ENCODE peak calls at places on chromosomes 7 and 10, in seven cellular contexts. One of them, this sample, is unnamed.

GRCh38 chr10:8017276-8017675 is 37.2 kb upstream of the GATA3 start:
- DNase-seq in ovary: no peak
- DNase-seq in stomach: no peak
- DNase-seq in tibial nerve: no peak
- DNase-seq in PC-9: no peak
- DNase-seq in Caco-2: no peak
- DNase-seq in aorta: no peak
- DNase-seq in this sample: no peak

GRCh38 chr10:17980796-17981195 is 29.1 kb downstream of the SLC39A12 start:
- DNase-seq in ovary: no peak
- DNase-seq in stomach: no peak
- DNase-seq in tibial nerve: no peak
- DNase-seq in PC-9: no peak
- DNase-seq in Caco-2: no peak
- DNase-seq in aorta: no peak
- DNase-seq in this sample: no peak

GRCh38 chr10:75611081-75611971 is 179.9 kb downstream of the LRMDA start:
- DNase-seq in ovary: no peak
- DNase-seq in stomach: no peak
- DNase-seq in tibial nerve: no peak
- DNase-seq in PC-9: no peak
- DNase-seq in Caco-2: no peak
- DNase-seq in aorta: no peak
- DNase-seq in this sample: no peak

GRCh38 chr10:95792874-95793285 is 36.9 kb downstream of the ENTPD1 start:
- DNase-seq in ovary: no peak
- DNase-seq in stomach: no peak
- DNase-seq in tibial nerve: no peak
- DNase-seq in PC-9: no peak
- DNase-seq in Caco-2: no peak
- DNase-seq in aorta: no peak
- DNase-seq in this sample: no peak

GRCh38 chr10:113331971-113332370 is 220.9 kb upstream of the HABP2 start:
- DNase-seq in ovary: no peak
- DNase-seq in stomach: no peak
- DNase-seq in tibial nerve: no peak
- DNase-seq in PC-9: no peak
- DNase-seq in Caco-2: no peak
- DNase-seq in aorta: no peak
- DNase-seq in this sample: no peak

GRCh38 chr10:12097791-12098190 is 29.0 kb downstream of the DHTKD1 start:
- DNase-seq in ovary: no peak
- DNase-seq in stomach: no peak
- DNase-seq in tibial nerve: no peak
- DNase-seq in PC-9: peak; percentile 75
- DNase-seq in Caco-2: no peak
- DNase-seq in aorta: no peak
- DNase-seq in this sample: no peak

GRCh38 chr10:88642991-88643390 is 21.3 kb upstream of the LIPF start:
- DNase-seq in ovary: no peak
- DNase-seq in stomach: no peak
- DNase-seq in tibial nerve: no peak
- DNase-seq in PC-9: no peak
- DNase-seq in Caco-2: no peak
- DNase-seq in aorta: no peak
- DNase-seq in this sample: no peak

GRCh38 chr7:142908921-142909870 is 23.7 kb upstream of the TRPV6 start:
- DNase-seq in ovary: no peak
- DNase-seq in stomach: peak; percentile 35
- DNase-seq in tibial nerve: no peak
- DNase-seq in PC-9: no peak
- DNase-seq in Caco-2: no peak
- DNase-seq in aorta: no peak
- DNase-seq in this sample: no peak

GRCh38 chr7:38027884-38028455 is 107.5 kb downstream of the EPDR1 start:
- DNase-seq in ovary: no peak
- DNase-seq in stomach: no peak
- DNase-seq in tibial nerve: no peak
- DNase-seq in PC-9: no peak
- DNase-seq in Caco-2: no peak
- DNase-seq in aorta: no peak
- DNase-seq in this sample: no peak

GRCh38 chr10:28367865-28368541 is 65.1 kb upstream of the MPP7 start:
- DNase-seq in ovary: no peak
- DNase-seq in stomach: no peak
- DNase-seq in tibial nerve: no peak
- DNase-seq in PC-9: no peak
- DNase-seq in Caco-2: no peak
- DNase-seq in aorta: no peak
- DNase-seq in this sample: peak; percentile 31

GRCh38 chr10:115082521-115082920 is 10.6 kb upstream of the ATRNL1 start:
- DNase-seq in ovary: no peak
- DNase-seq in stomach: no peak
- DNase-seq in tibial nerve: no peak
- DNase-seq in PC-9: no peak
- DNase-seq in Caco-2: no peak
- DNase-seq in aorta: no peak
- DNase-seq in this sample: no peak

GRCh38 chr7:25028370-25028971 is 48.5 kb upstream of the OSBPL3 start:
- DNase-seq in ovary: no peak
- DNase-seq in stomach: no peak
- DNase-seq in tibial nerve: no peak
- DNase-seq in PC-9: peak; percentile 66
- DNase-seq in Caco-2: peak; percentile 66
- DNase-seq in aorta: no peak
- DNase-seq in this sample: peak; percentile 12

GRCh38 chr10:34018811-34019210 is 684.3 kb upstream of the NRP1 start:
- DNase-seq in ovary: no peak
- DNase-seq in stomach: no peak
- DNase-seq in tibial nerve: no peak
- DNase-seq in PC-9: no peak
- DNase-seq in Caco-2: no peak
- DNase-seq in aorta: no peak
- DNase-seq in this sample: no peak

GRCh38 chr10:34016541-34016940 is 682.1 kb upstream of the NRP1 start:
- DNase-seq in ovary: no peak
- DNase-seq in stomach: no peak
- DNase-seq in tibial nerve: no peak
- DNase-seq in PC-9: no peak
- DNase-seq in Caco-2: no peak
- DNase-seq in aorta: no peak
- DNase-seq in this sample: no peak

GRCh38 chr10:34018129-34018528 is 683.7 kb upstream of the NRP1 start:
- DNase-seq in ovary: no peak
- DNase-seq in stomach: no peak
- DNase-seq in tibial nerve: no peak
- DNase-seq in PC-9: peak; percentile 2
- DNase-seq in Caco-2: no peak
- DNase-seq in aorta: no peak
- DNase-seq in this sample: no peak

GRCh38 chr10:34015700-34016099 is 681.2 kb upstream of the NRP1 start:
- DNase-seq in ovary: no peak
- DNase-seq in stomach: no peak
- DNase-seq in tibial nerve: no peak
- DNase-seq in PC-9: no peak
- DNase-seq in Caco-2: no peak
- DNase-seq in aorta: no peak
- DNase-seq in this sample: no peak

GRCh38 chr10:34017281-34017680 is 682.8 kb upstream of the NRP1 start:
- DNase-seq in ovary: no peak
- DNase-seq in stomach: no peak
- DNase-seq in tibial nerve: no peak
- DNase-seq in PC-9: no peak
- DNase-seq in Caco-2: no peak
- DNase-seq in aorta: no peak
- DNase-seq in this sample: no peak
- H3K9me3 ChIP-seq in ovary: no peaks in the 10 kb centered on the region
- H3K9me3 ChIP-seq in stomach: no peaks in the 10 kb centered on the region
- H3K9me3 ChIP-seq in tibial nerve: no peaks in the 10 kb centered on the region
- H3K9me3 ChIP-seq in PC-9: no peaks in the 10 kb centered on the region
- H3K9me3 ChIP-seq in Caco-2: no peaks in the 10 kb centered on the region
- H3K9me3 ChIP-seq in aorta: no peaks in the 10 kb centered on the region
- H3K9me3 ChIP-seq in this sample: no peaks in the 10 kb centered on the region

DNA sequence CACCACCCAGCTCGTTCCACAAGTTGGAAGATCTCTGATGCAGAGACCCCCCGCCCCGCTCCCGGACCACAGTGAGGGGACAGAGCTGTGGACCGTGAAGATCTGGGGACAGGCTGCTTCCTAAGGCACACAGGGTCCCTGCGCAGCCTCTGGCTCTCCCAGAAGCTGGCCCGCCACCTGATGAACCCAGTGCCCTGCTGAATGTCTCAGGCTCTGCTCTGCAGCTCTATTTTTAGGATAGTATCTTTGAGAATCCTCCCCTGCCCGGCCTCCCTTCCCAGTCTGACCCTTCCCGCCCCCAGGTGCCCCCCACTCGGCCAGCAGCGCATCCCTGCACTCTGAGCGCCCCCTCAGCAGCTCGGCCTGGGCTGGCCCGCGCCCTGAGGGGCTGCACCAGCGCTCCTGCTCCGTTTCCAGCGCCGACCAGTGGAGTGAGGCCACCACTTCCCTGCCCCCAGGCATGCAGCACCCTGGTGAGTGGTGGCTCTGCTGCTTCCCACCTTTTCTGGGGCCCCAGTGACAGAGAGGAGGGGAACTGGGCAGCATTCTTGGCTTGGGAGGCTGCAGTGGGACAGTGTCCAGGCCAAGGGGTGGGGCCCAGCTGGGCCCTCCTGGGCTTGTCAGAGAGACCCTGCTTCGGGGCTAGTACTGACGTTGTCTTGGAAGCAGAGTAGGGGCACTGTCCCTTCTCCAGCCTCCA is 29.5 kb downstream of the GBX1 start:
- DNase-seq in ovary: no peak
- DNase-seq in stomach: no peak
- DNase-seq in tibial nerve: no peak
- DNase-seq in PC-9: no peak
- DNase-seq in Caco-2: peak; percentile 30
- DNase-seq in aorta: peak; percentile 50
- DNase-seq in this sample: no peak
- H3K36me3 ChIP-seq in ovary: no peaks in the 10 kb centered on the region
- H3K36me3 ChIP-seq in stomach: peaks cover 100% of the 10 kb centered on the region
- H3K36me3 ChIP-seq in tibial nerve: peaks cover 4% of the 10 kb centered on the region
- H3K36me3 ChIP-seq in PC-9: no peaks in the 10 kb centered on the region
- H3K36me3 ChIP-seq in Caco-2: no peaks in the 10 kb centered on the region
- H3K36me3 ChIP-seq in aorta: no peaks in the 10 kb centered on the region
- H3K36me3 ChIP-seq in this sample: peaks cover 9% of the 10 kb centered on the region

GRCh38 chr10:42519761-42520460 is 118.5 kb downstream of the ZNF33B start:
- DNase-seq in ovary: no peak
- DNase-seq in stomach: no peak
- DNase-seq in tibial nerve: no peak
- DNase-seq in PC-9: no peak
- DNase-seq in Caco-2: no peak
- DNase-seq in aorta: no peak
- DNase-seq in this sample: no peak
- H3K9me3 ChIP-seq in ovary: peaks cover 20% of the 10 kb centered on the region
- H3K9me3 ChIP-seq in stomach: peaks cover 100% of the 10 kb centered on the region
- H3K9me3 ChIP-seq in tibial nerve: peaks cover 98% of the 10 kb centered on the region
- H3K9me3 ChIP-seq in PC-9: peaks cover 81% of the 10 kb centered on the region
- H3K9me3 ChIP-seq in Caco-2: peaks cover 55% of the 10 kb centered on the region
- H3K9me3 ChIP-seq in aorta: peaks cover 29% of the 10 kb centered on the region
- H3K9me3 ChIP-seq in this sample: peaks cover 75% of the 10 kb centered on the region

DNA sequence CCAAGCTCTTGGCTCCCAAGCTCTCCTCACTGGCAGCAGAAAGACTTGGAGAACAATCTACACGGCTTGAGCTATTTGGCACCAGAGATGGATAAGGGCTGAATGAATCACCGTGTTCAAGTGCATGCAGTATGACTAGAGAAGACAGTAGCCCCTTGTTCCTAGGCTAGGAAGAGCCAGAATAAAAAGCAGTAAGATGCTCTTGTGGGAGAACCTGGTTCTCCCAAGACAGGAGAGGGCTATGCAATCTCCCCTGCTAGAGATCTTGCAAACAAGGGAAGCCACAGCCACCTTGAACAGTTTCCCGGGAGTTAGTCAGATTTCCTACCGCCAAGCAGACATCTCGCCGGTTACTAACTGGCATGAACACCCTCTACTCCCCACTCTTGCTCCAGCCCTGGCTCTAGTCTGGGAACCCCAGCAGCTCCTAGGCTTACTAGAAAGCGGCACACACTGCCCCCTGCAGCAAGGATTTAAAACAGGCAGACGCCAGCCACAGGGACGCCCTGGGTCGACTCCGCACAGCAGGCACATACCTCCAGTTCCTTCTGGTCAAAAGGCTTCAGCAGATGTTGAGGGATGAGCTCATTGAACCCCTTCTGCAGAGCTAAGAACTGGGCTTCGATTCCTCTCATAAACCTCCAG is 107.3 kb downstream of the SMURF1 start:
- DNase-seq in ovary: no peak
- DNase-seq in stomach: no peak
- DNase-seq in tibial nerve: no peak
- DNase-seq in PC-9: no peak
- DNase-seq in Caco-2: no peak
- DNase-seq in aorta: no peak
- DNase-seq in this sample: no peak
- H3K36me3 ChIP-seq in ovary: no peaks in the 10 kb centered on the region
- H3K36me3 ChIP-seq in stomach: peaks cover 99% of the 10 kb centered on the region
- H3K36me3 ChIP-seq in tibial nerve: peaks cover 36% of the 10 kb centered on the region
- H3K36me3 ChIP-seq in PC-9: peaks cover 72% of the 10 kb centered on the region
- H3K36me3 ChIP-seq in Caco-2: peaks cover 6% of the 10 kb centered on the region
- H3K36me3 ChIP-seq in aorta: no peaks in the 10 kb centered on the region
- H3K36me3 ChIP-seq in this sample: peaks cover 83% of the 10 kb centered on the region

GRCh38 chr7:254337-255037 is 35.5 kb upstream of the FOXL3 start:
- DNase-seq in ovary: peak; percentile 9
- DNase-seq in stomach: no peak
- DNase-seq in tibial nerve: no peak
- DNase-seq in PC-9: no peak
- DNase-seq in Caco-2: no peak
- DNase-seq in aorta: peak; percentile 58
- DNase-seq in this sample: no peak
- H3K9me3 ChIP-seq in ovary: no peaks in the 10 kb centered on the region
- H3K9me3 ChIP-seq in stomach: no peaks in the 10 kb centered on the region
- H3K9me3 ChIP-seq in tibial nerve: no peaks in the 10 kb centered on the region
- H3K9me3 ChIP-seq in PC-9: no peaks in the 10 kb centered on the region
- H3K9me3 ChIP-seq in Caco-2: no peaks in the 10 kb centered on the region
- H3K9me3 ChIP-seq in aorta: no peaks in the 10 kb centered on the region
- H3K9me3 ChIP-seq in this sample: no peaks in the 10 kb centered on the region

GRCh38 chr7:139087212-139087611 is 22.3 kb downstream of the ZC3HAV1 start:
- DNase-seq in ovary: no peak
- DNase-seq in stomach: no peak
- DNase-seq in tibial nerve: no peak
- DNase-seq in PC-9: no peak
- DNase-seq in Caco-2: no peak
- DNase-seq in aorta: no peak
- DNase-seq in this sample: no peak

GRCh38 chr7:139088268-139088667 is 21.3 kb downstream of the ZC3HAV1 start:
- DNase-seq in ovary: no peak
- DNase-seq in stomach: no peak
- DNase-seq in tibial nerve: no peak
- DNase-seq in PC-9: no peak
- DNase-seq in Caco-2: no peak
- DNase-seq in aorta: no peak
- DNase-seq in this sample: no peak

GRCh38 chr7:139081584-139081983 is 27.9 kb downstream of the ZC3HAV1 start:
- DNase-seq in ovary: no peak
- DNase-seq in stomach: no peak
- DNase-seq in tibial nerve: no peak
- DNase-seq in PC-9: no peak
- DNase-seq in Caco-2: no peak
- DNase-seq in aorta: no peak
- DNase-seq in this sample: no peak

GRCh38 chr7:139086454-139086853 is 23.1 kb downstream of the ZC3HAV1 start:
- DNase-seq in ovary: no peak
- DNase-seq in stomach: no peak
- DNase-seq in tibial nerve: no peak
- DNase-seq in PC-9: no peak
- DNase-seq in Caco-2: no peak
- DNase-seq in aorta: no peak
- DNase-seq in this sample: no peak

GRCh38 chr7:139084709-139085108 is 24.8 kb downstream of the ZC3HAV1 start:
- DNase-seq in ovary: no peak
- DNase-seq in stomach: no peak
- DNase-seq in tibial nerve: no peak
- DNase-seq in PC-9: no peak
- DNase-seq in Caco-2: no peak
- DNase-seq in aorta: no peak
- DNase-seq in this sample: no peak
- H3K36me3 ChIP-seq in ovary: no peaks in the 10 kb centered on the region
- H3K36me3 ChIP-seq in stomach: peaks cover 98% of the 10 kb centered on the region
- H3K36me3 ChIP-seq in tibial nerve: peaks cover 13% of the 10 kb centered on the region
- H3K36me3 ChIP-seq in PC-9: peaks cover 21% of the 10 kb centered on the region
- H3K36me3 ChIP-seq in Caco-2: peaks cover 2% of the 10 kb centered on the region
- H3K36me3 ChIP-seq in aorta: peaks cover 13% of the 10 kb centered on the region
- H3K36me3 ChIP-seq in this sample: peaks cover 88% of the 10 kb centered on the region

This sample was measured in effector memory CD4-positive, alpha-beta T cell.